ENCODE peak calls at places on chromosome 20, in nine cellular contexts. B, T, Y, S, V, G, J, M and O are unnamed samples.

GRCh38 chr20:21235713-21236445 is 67.3 kb upstream of the XRN2 start:
- DNase-seq in B (peak; percentile 84), T (peak; percentile 74), Y (peak; percentile 56), S (peak; percentile 43), V (peak; percentile 71), G (peak; percentile 47), J (peak; percentile 78), M (peak; percentile 78), O (peak; percentile 16)

GRCh38 chr20:21101453-21102251 is 4.5 kb downstream of the LINC00237 start:
- DNase-seq in B (peak; percentile 83), T (peak; percentile 16), Y (no peak), S (no peak), V (no peak), G (no peak), J (peak; percentile 65), M (no peak), O (no peak)

GRCh38 chr20:58747400-58747672 is 54.7 kb downstream of the NPEPL1 start:
- DNase-seq in B (no peak), T (no peak), Y (no peak), S (no peak), V (no peak), G (no peak), J (no peak), M (no peak), O (no peak)

GRCh38 chr20:54070187-54070987 is at the start of gene BCAS1:
- DNase-seq in B (peak; percentile 4), T (peak; percentile 75), Y (no peak), S (no peak), V (no peak), G (no peak), J (no peak), M (peak; percentile 94), O (no peak)

GRCh38 chr20:10376271-10377075 is 57.5 kb downstream of the MKKS start:
- DNase-seq in B (no peak), T (no peak), Y (no peak), S (no peak), V (no peak), G (peak; percentile 94), J (no peak), M (no peak), O (peak; percentile 38)

GRCh38 chr20:53224851-53225250 is 252.7 kb downstream of the TSHZ2 start:
- DNase-seq in B (no peak), T (no peak), Y (no peak), S (no peak), V (no peak), G (peak; percentile 84), J (no peak), M (peak; percentile 30), O (no peak)

GRCh38 chr20:52313335-52313963 is 121.9 kb upstream of the ZFP64 start:
- DNase-seq in B (peak; percentile 79), T (peak; percentile 68), Y (peak; percentile 14), S (no peak), V (no peak), G (peak; percentile 48), J (no peak), M (no peak), O (peak; percentile 2)

GRCh38 chr20:5981139-5981538 is 30.7 kb downstream of the MCM8 start:
- DNase-seq in B (no peak), T (no peak), Y (no peak), S (no peak), V (no peak), G (no peak), J (no peak), M (no peak), O (no peak)

GRCh38 chr20:14193443-14193842 is 144.0 kb downstream of the FLRT3 start:
- DNase-seq in B (peak; percentile 30), T (no peak), Y (no peak), S (no peak), V (no peak), G (no peak), J (no peak), M (no peak), O (no peak)
- TF ChIP-seq CTCF in B (no peak), T (no peak), Y (no peak), S (no peak), V (no peak), G (no peak), J (no peak), M (no peak), O (no peak)

GRCh38 chr20:37389241-37389747 is 43.4 kb downstream of the SRC start:
- DNase-seq in B (no peak), T (peak; percentile 5), Y (no peak), S (peak; percentile 12), V (no peak), G (no peak), J (peak; percentile 53), M (no peak), O (no peak)

GRCh38 chr20:37389844-37390275 is 43.9 kb downstream of the SRC start:
- DNase-seq in B (no peak), T (peak; percentile 6), Y (no peak), S (no peak), V (no peak), G (no peak), J (peak; percentile 48), M (no peak), O (no peak)

GRCh38 chr20:37392441-37393195 is 46.7 kb downstream of the SRC start:
- DNase-seq in B (peak; percentile 75), T (no peak), Y (peak; percentile 64), S (no peak), V (peak; percentile 60), G (no peak), J (no peak), M (no peak), O (no peak)

GRCh38 chr20:37390503-37390890 is 44.6 kb downstream of the SRC start:
- DNase-seq in B (no peak), T (no peak), Y (no peak), S (no peak), V (no peak), G (no peak), J (peak; percentile 34), M (no peak), O (no peak)

DNA sequence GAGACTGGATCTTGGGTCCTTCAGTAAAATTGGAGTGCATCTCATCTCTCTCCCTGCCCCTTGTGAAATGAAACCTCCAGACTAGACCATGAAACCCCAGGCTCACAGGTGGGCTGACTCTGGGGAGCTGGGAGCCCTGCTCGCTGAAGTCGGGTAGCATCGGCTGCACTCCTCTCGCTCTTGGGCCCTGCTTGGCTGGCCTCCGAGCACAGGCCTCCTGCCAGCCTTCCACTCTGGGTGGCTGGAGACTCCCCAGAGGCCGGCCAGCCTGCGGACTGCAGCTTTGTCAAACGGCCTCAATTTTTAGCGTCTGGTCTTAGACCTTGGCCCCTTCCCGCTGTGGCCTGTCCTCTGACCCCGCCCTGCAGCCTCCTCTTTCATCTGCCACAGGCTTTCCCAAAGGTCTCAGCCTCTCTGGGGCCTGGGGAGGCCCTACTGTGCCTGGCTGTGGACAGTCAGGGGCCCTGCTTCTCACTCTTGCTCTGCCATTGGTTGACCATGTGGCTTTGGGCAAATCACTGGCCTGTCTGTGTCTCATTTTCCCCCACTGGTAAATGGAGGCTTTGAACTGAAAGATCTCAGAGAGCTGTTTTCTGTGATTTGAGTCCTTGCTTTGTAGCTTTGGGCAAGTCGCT is 45.1 kb downstream of the SRC start:
- DNase-seq in B (no peak), T (no peak), Y (no peak), S (no peak), V (no peak), G (no peak), J (peak; percentile 38), M (no peak), O (no peak)
- H3K4me3 ChIP-seq in B (no peak overlapping the region), T (no peak overlapping the region), Y (no peak overlapping the region), S (no peak overlapping the region), V (no peak overlapping the region), G (no peak overlapping the region), J (no peak overlapping the region), M (no peak overlapping the region), O (no peak overlapping the region)

DNA sequence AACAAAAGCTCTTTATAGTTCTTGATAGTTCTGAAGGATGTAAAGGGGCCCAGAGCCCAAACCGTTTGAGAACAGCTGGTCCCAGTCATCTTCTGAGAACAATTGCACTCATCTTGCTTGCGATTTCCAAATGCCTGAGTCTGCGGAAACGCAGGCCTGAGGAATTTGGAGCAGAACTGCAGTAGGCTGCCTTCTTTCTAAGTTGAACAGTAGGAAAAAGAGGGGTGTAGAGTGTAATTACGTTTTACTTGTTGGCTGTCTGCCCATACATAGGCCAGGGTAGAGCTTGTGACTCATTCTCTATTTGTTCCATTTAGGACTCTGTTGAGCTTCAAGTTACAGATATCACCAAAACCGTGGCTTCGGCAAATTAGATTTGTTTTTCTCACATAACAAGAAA is 42.0 kb upstream of the KIF16B start:
- DNase-seq in B (peak; percentile 5), T (peak; percentile 66), Y (peak; percentile 2), S (no peak), V (no peak), G (peak; percentile 60), J (no peak), M (peak; percentile 63), O (no peak)
- TF ChIP-seq CTCF in B (no peak), T (no peak), Y (no peak), S (no peak), V (no peak), G (no peak), J (no peak), M (no peak), O (no peak)

GRCh38 chr20:45049904-45050471 is 50.9 kb downstream of the KCNS1 start:
- DNase-seq in B (no peak), T (no peak), Y (no peak), S (no peak), V (peak; percentile 50), G (no peak), J (no peak), M (no peak), O (no peak)

GRCh38 chr20:45051497-45052060 is 49.3 kb downstream of the KCNS1 start:
- DNase-seq in B (no peak), T (no peak), Y (no peak), S (no peak), V (peak; percentile 70), G (no peak), J (no peak), M (no peak), O (no peak)

GRCh38 chr20:45053441-45054351 is 47.2 kb downstream of the KCNS1 start:
- DNase-seq in B (no peak), T (no peak), Y (no peak), S (no peak), V (no peak), G (no peak), J (no peak), M (no peak), O (no peak)

GRCh38 chr20:45055056-45055455 is 45.9 kb downstream of the KCNS1 start:
- DNase-seq in B (no peak), T (no peak), Y (no peak), S (no peak), V (no peak), G (no peak), J (no peak), M (no peak), O (no peak)

DNA sequence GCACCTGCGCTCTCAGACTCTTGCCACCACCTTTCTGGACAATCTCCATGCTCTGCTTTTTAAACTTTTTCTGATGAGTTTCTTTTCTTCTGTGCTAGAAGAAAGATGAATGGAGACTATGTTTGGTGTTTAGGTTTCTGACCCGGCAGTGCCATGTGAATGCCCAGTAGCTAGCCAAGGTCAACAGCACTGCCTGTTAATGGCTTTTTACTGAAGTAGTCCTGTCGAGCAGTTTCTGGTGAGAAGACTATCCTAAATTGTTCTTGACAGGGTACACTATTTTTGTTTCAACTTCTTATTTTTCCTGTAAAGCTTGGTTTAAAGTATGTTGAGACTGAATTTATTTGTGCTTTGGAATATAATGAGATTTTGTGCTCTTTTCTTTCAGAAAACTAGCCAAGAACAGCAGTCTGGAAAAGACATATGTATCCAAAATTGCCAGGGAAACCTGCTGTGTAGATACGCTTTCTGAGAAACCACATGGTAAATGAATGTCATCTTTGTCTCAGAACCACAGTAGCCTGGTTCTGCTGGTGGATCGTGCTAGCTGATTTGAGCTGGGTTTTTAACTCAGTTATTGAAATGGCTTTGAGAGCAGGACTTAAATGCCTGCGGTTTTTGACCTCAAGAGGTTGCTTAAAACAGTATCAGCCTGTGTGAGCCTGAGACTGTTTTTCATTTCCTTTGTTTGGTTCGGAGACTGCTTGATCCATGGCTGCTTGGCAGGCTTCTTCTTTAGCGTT is 48.1 kb downstream of the KCNS1 start:
- DNase-seq in B (no peak), T (no peak), Y (no peak), S (no peak), V (peak; percentile 75), G (peak; percentile 97), J (no peak), M (no peak), O (peak; percentile 29)
- H3K4me3 ChIP-seq in B (no peak overlapping the region), T (no peak overlapping the region), Y (no peak overlapping the region), S (no peak overlapping the region), V (peak overlapping the region; percentile 29), G (no peak overlapping the region), J (no peak overlapping the region), M (no peak overlapping the region), O (no peak overlapping the region)